ENCODE peak calls at places on chromosomes 4 and X, in four cellular contexts. K, P, Y and O are unnamed samples.

GRCh38 chr4:134027931-134028330 is 173.7 kb downstream of the PABPC4L start:
- DNase-seq in K (peak), P (no peak), Y (peak), O (peak)

GRCh38 chr4:93710101-93710846 is 118.3 kb upstream of the ATOH1 start:
- DNase-seq in K (no peak), P (no peak), Y (no peak), O (no peak)

GRCh38 chr4:142091085-142091513 is 454.7 kb downstream of the IL15 start:
- DNase-seq in K (peak), P (no peak), Y (peak), O (peak)

GRCh38 chrX:134501942-134502341 is 42.0 kb downstream of the HPRT1 start:
- DNase-seq in K (no peak), P (no peak), Y (no peak), O (no peak)

GRCh38 chrX:12080265-12080664 is 58.0 kb upstream of the FRMPD4 start:
- DNase-seq in K (peak), P (peak), Y (peak), O (peak)

GRCh38 chrX:123648028-123648810 is 84.6 kb downstream of the THOC2 start:
- DNase-seq in K (peak), P (no peak), Y (peak), O (peak)

GRCh38 chr4:2417196-2417764 is 1.2 kb downstream of the ZFYVE28 start:
- DNase-seq in K (no peak), P (no peak), Y (no peak), O (no peak)

GRCh38 chrX:73850124-73851013 is 287.4 kb downstream of the CHIC1 start:
- DNase-seq in K (peak), P (peak), Y (peak), O (no peak)

GRCh38 chrX:135178636-135179035 is 7.4 kb upstream of the CT55 start:
- DNase-seq in K (no peak), P (no peak), Y (no peak), O (no peak)

GRCh38 chr4:47207555-47207954 is 176.2 kb downstream of the GABRB1 start:
- DNase-seq in K (no peak), P (no peak), Y (no peak), O (no peak)

GRCh38 chrX:68841251-68842049 is 12.6 kb downstream of the EFNB1 start:
- DNase-seq in K (no peak), P (no peak), Y (no peak), O (no peak)

GRCh38 chr4:8048856-8049686 is 109.4 kb upstream of the AFAP1 start:
- DNase-seq in K (no peak), P (no peak), Y (no peak), O (no peak)

GRCh38 chr4:3251691-3252479 is 2.9 kb downstream of the MSANTD1 start:
- DNase-seq in K (no peak), P (no peak), Y (no peak), O (no peak)

GRCh38 chr4:82372502-82372873 is 1.3 kb downstream of the HNRNPD start:
- DNase-seq in K (peak), P (peak), Y (no peak), O (no peak)

GRCh38 chr4:23614284-23614892 is 275.5 kb downstream of the PPARGC1A start:
- DNase-seq in K (peak), P (no peak), Y (peak), O (no peak)

GRCh38 chr4:169105620-169106019 is 95.6 kb upstream of the CBR4 start:
- DNase-seq in K (no peak), P (no peak), Y (no peak), O (no peak)

GRCh38 chrX:101091817-101092216 is 6.2 kb upstream of the CENPI start:
- DNase-seq in K (no peak), P (no peak), Y (no peak), O (no peak)